ENCODE peak calls at places on chromosomes 5 and 9, in five cellular contexts. Z is A673; R is CD4-positive, CD25-positive, alpha-beta regulatory T cell; E is A549; L is thyroid gland. S is an unnamed sample.

GRCh38 chr9:5838884-5839571 is 6.1 kb upstream of the ERMP1 start:
- DNase-seq in L (peak), R (no peak), E (peak), Z (no peak), S (no peak)

GRCh38 chr5:100900796-100901731 is 2.0 kb downstream of the ST8SIA4 start:
- DNase-seq in Z (peak), E (peak), L (peak), R (peak), S (peak)

GRCh38 chr9:128685022-128685332 is 4.0 kb upstream of the SET start:
- DNase-seq in E (no peak), R (no peak), Z (no peak), L (no peak), S (no peak)

GRCh38 chr9:100352201-100352726 is 478 bp downstream of the TEX10 start:
- DNase-seq in Z (peak), L (peak), E (no peak), R (peak), S (no peak)

GRCh38 chr9:129109952-129110739 is 447 bp downstream of the CRAT start:
- DNase-seq in Z (no peak), R (peak), E (peak), L (peak), S (no peak)

GRCh38 chr9:108163321-108164005 is 673.9 kb upstream of the KLF4 start:
- DNase-seq in R (no peak), L (no peak), E (peak), Z (no peak), S (no peak)

GRCh38 chr9:110287289-110287680 is 31.0 kb upstream of the TXN start:
- DNase-seq in Z (no peak), E (no peak), R (no peak), L (no peak), S (no peak)

GRCh38 chr5:173327084-173327947 is 898 bp downstream of the STC2 start:
- DNase-seq in L (no peak), R (no peak), Z (peak), E (peak), S (no peak)

GRCh38 chr5:19917588-19917987 is 70.4 kb downstream of the CDH18 start:
- DNase-seq in E (no peak), L (no peak), Z (no peak), R (no peak), S (no peak)

GRCh38 chr5:39867923-39868322 is 443.1 kb upstream of the DAB2 start:
- DNase-seq in L (no peak), Z (no peak), R (no peak), E (no peak), S (no peak)

GRCh38 chr5:141641634-141642278 is 5.0 kb downstream of the RELL2 start:
- DNase-seq in L (no peak), E (peak), R (peak), Z (peak), S (no peak)

GRCh38 chr9:20391208-20391607 is 231.1 kb downstream of the MLLT3 start:
- DNase-seq in R (no peak), Z (no peak), L (no peak), E (no peak), S (no peak)

GRCh38 chr9:131658753-131659129 is 81.1 kb downstream of the RAPGEF1 start:
- DNase-seq in L (no peak), Z (no peak), E (no peak), R (no peak), S (no peak)

GRCh38 chr5:83972236-83972635 is 251.6 kb upstream of the HAPLN1 start:
- DNase-seq in Z (no peak), L (no peak), R (no peak), E (no peak), S (no peak)

GRCh38 chr9:2241461-2241874 is 226.3 kb downstream of the SMARCA2 start:
- DNase-seq in E (peak), R (no peak), L (peak), Z (no peak), S (no peak)

GRCh38 chr5:38104497-38105230 is 153.7 kb upstream of the EGFLAM start:
- DNase-seq in L (no peak), Z (no peak), E (no peak), R (no peak), S (no peak)

GRCh38 chr9:92196909-92197308 is 81.7 kb upstream of the SPTLC1 start:
- DNase-seq in R (no peak), E (no peak), L (no peak), Z (no peak), S (no peak)

GRCh38 chr5:78560000-78560399 is 88.6 kb downstream of the LHFPL2 start:
- DNase-seq in E (no peak), L (no peak), R (no peak), Z (no peak), S (no peak)

GRCh38 chr5:53983568-53984465 is 326.6 kb downstream of the ARL15 start:
- DNase-seq in L (no peak), E (peak), R (no peak), Z (peak), S (no peak)

GRCh38 chr5:120803282-120803681 is 339.2 kb downstream of the PRR16 start:
- DNase-seq in L (no peak), R (no peak), E (no peak), Z (peak), S (no peak)

DNA sequence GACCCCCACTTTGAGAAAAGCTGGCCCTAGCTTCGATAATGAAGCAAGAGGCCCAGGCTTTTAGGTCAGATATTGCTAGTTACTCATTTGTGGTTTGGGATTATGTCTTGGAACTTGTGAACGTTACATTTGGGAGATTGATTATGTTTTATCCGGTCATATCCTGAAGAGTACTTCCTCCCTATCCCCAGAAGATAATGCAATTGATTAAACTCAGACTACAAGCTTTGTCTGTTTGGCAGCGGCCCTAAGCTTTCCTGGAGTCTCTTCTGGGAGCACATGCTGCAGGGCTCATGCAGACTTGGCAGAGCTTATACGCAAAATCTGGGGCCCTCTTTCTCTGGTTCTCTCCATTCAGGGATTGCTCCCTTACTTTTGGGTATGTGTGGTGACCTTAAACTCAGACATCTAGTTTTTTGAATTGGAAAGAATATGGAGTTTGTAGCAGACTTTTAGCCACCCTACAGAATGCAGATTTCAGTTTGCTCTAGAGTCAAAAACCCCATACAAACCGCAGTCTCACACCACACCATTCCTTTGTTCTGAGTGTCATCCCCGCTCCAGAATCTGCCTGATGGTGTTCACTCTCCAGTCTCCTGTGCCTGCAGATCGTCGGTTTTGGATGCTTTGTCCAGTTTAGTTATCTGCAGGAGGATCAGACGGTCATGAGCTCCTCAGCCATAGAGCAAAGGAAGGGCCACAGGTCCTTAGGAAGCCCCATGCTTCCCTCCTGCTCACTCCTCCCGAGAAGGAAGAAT is 449.5 kb upstream of the TRPC7 start:
- DNase-seq in Z (no peak), R (no peak), L (no peak), E (no peak), S (no peak)
- H3K27ac ChIP-seq in Z (no peak), R (no peak), L (no peak), E (no peak), S (no peak)

GRCh38 chr9:21592063-21592338 is 109.9 kb upstream of the IFNE start:
- DNase-seq in Z (no peak), E (no peak), R (no peak), L (no peak), S (no peak)
- H3K27ac ChIP-seq in Z (no peak), E (peak), R (no peak), L (no peak), S (no peak)

DNA sequence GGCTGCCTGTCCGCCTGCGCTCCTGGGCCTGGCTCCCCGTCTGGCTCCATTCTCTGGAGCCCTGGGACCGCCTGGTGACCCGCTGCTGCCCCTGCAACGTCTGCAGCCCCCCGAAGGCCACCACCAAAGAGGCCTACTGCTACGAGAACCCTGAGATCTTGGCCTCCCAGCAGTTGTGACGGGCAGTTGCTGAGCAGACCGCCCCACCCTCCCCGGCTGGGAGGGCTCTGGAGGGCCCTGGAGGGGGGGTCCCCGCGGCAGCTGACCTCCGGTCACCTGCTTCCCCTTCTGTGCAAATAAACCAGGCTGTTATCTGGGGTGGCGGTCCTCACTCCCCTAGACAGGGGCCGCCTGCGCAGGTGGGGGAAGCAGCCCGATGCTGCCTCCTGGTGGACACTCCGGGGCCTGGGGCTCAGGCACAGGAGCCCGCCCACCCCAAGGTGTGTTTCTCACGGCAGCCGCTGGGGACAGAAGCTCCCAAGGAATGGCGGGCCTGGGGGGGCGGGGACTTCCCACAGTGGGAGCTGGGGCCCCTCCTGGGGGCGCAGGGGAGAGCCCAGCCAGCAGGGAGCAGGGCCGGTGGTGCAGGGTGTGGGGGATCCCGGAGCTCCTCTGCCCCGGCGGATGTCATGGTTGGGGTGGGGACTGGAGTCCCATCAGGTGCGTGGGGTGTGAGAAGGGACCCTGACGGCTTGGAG is 4.7 kb upstream of the TUBB4B start:
- DNase-seq in E (peak), L (peak), Z (peak), R (peak), S (peak)
- H3K27ac ChIP-seq in E (peak), L (no peak), Z (peak), R (no peak), S (no peak)

GRCh38 chr9:125807065-125807464 is 59.9 kb downstream of the PBX3 start:
- DNase-seq in Z (no peak), R (no peak), E (peak), L (no peak), S (no peak)
- H3K27ac ChIP-seq in Z (no peak), R (no peak), E (no peak), L (no peak), S (no peak)

DNA sequence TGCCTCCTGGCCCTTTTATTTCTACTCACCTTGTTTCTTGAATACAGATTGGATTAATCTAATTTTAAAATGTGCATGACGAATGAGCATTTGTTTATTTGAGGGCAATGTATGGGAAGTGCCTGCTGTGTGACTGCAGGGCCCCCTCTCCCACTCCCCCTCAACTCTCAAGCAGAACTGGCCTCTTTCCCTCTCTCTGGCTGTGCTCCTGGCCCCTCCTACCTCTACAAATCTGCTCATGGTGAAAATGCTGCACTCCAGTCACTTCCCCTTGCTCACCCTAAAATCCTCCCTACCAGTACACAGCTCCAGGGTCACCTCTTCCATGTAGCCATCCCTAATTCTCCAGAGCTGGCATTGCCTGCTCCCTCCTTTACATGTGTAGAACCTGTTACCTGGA is 17.2 kb upstream of the NDST1 start:
- DNase-seq in L (no peak), E (no peak), Z (peak), R (no peak), S (no peak)
- H3K27ac ChIP-seq in L (peak), E (peak), Z (peak), R (no peak), S (no peak)

GRCh38 chr5:95935553-95936100 is 26.0 kb downstream of the ELL2 start:
- DNase-seq in E (no peak), L (no peak), R (no peak), Z (no peak), S (no peak)
- H3K27ac ChIP-seq in E (no peak), L (no peak), R (no peak), Z (no peak), S (no peak)

GRCh38 chr9:126151671-126152050 is 175.0 kb upstream of the MVB12B start:
- DNase-seq in R (no peak), E (no peak), L (no peak), Z (peak), S (no peak)
- H3K27ac ChIP-seq in R (no peak), E (no peak), L (no peak), Z (no peak), S (no peak)

S was measured in effector memory CD4-positive, alpha-beta T cell.